ENCODE peak calls at places on chromosomes 7 and 10, in four cellular contexts. One of them, this sample, is unnamed.

GRCh38 chr7:99115379-99115778 is 28.5 kb downstream of the SMURF1 start:
- DNase-seq in CD8-positive, alpha-beta T cell: no peak
- DNase-seq in kidney: no peak
- DNase-seq in A549: no peak
- DNase-seq in this sample: no peak

GRCh38 chr7:40175725-40176510 is 41.1 kb downstream of the SUGCT start:
- DNase-seq in CD8-positive, alpha-beta T cell: no peak
- DNase-seq in kidney: no peak
- DNase-seq in A549: no peak
- DNase-seq in this sample: no peak

GRCh38 chr7:130814753-130815152 is 80.7 kb upstream of the KLF14 start:
- DNase-seq in CD8-positive, alpha-beta T cell: no peak
- DNase-seq in kidney: no peak
- DNase-seq in A549: peak
- DNase-seq in this sample: no peak

GRCh38 chr10:65898055-65898454 is 1027.8 kb upstream of the LRRTM3 start:
- DNase-seq in CD8-positive, alpha-beta T cell: no peak
- DNase-seq in kidney: no peak
- DNase-seq in A549: no peak
- DNase-seq in this sample: no peak

GRCh38 chr10:132480356-132480755 is 57.2 kb upstream of the INPP5A start:
- DNase-seq in CD8-positive, alpha-beta T cell: no peak
- DNase-seq in kidney: peak
- DNase-seq in A549: no peak
- DNase-seq in this sample: peak

GRCh38 chr10:34217524-34217923 is 597.6 kb downstream of the PARD3 start:
- DNase-seq in CD8-positive, alpha-beta T cell: no peak
- DNase-seq in kidney: no peak
- DNase-seq in A549: no peak
- DNase-seq in this sample: no peak

GRCh38 chr7:104179178-104179577 is 28.6 kb downstream of the ORC5 start:
- DNase-seq in CD8-positive, alpha-beta T cell: no peak
- DNase-seq in kidney: no peak
- DNase-seq in A549: peak
- DNase-seq in this sample: no peak

GRCh38 chr7:77674878-77675277 is 21.4 kb upstream of the RSBN1L start:
- DNase-seq in CD8-positive, alpha-beta T cell: no peak
- DNase-seq in kidney: no peak
- DNase-seq in A549: peak
- DNase-seq in this sample: peak

GRCh38 chr10:47346572-47347302 is 1.4 kb upstream of the RBP3 start:
- DNase-seq in CD8-positive, alpha-beta T cell: no peak
- DNase-seq in kidney: peak
- DNase-seq in A549: no peak
- DNase-seq in this sample: peak

GRCh38 chr10:101310528-101311439 is 43.2 kb upstream of the BTRC start:
- DNase-seq in CD8-positive, alpha-beta T cell: no peak
- DNase-seq in kidney: no peak
- DNase-seq in A549: no peak
- DNase-seq in this sample: no peak

GRCh38 chr10:44070282-44070681 is 314.6 kb downstream of the CXCL12 start:
- DNase-seq in CD8-positive, alpha-beta T cell: no peak
- DNase-seq in kidney: no peak
- DNase-seq in A549: no peak
- DNase-seq in this sample: no peak

GRCh38 chr10:100186253-100186780 is 488 bp upstream of the ERLIN1 start:
- DNase-seq in CD8-positive, alpha-beta T cell: no peak
- DNase-seq in kidney: peak
- DNase-seq in A549: peak
- DNase-seq in this sample: no peak

GRCh38 chr10:89164080-89164479 is 43.0 kb downstream of the CH25H start:
- DNase-seq in CD8-positive, alpha-beta T cell: no peak
- DNase-seq in kidney: no peak
- DNase-seq in A549: no peak
- DNase-seq in this sample: no peak

GRCh38 chr7:73841689-73842247 is 548 bp downstream of the METTL27 start:
- DNase-seq in CD8-positive, alpha-beta T cell: no peak
- DNase-seq in kidney: peak
- DNase-seq in A549: peak
- DNase-seq in this sample: no peak

GRCh38 chr10:129470103-129470851 is 3.2 kb downstream of the MGMT start:
- DNase-seq in CD8-positive, alpha-beta T cell: no peak
- DNase-seq in kidney: no peak
- DNase-seq in A549: no peak
- DNase-seq in this sample: no peak

GRCh38 chr10:4686644-4686996 is 139.4 kb upstream of the AKR1E2 start:
- DNase-seq in CD8-positive, alpha-beta T cell: no peak
- DNase-seq in kidney: no peak
- DNase-seq in A549: peak
- DNase-seq in this sample: no peak

GRCh38 chr7:2040893-2041270 is 191.9 kb downstream of the MAD1L1 start:
- DNase-seq in CD8-positive, alpha-beta T cell: no peak
- DNase-seq in kidney: peak
- DNase-seq in A549: no peak
- DNase-seq in this sample: peak

GRCh38 chr10:80599424-80599847 is 61.7 kb downstream of the SH2D4B start:
- DNase-seq in CD8-positive, alpha-beta T cell: peak
- DNase-seq in kidney: no peak
- DNase-seq in A549: peak
- DNase-seq in this sample: no peak

GRCh38 chr7:21547511-21547910 is 4.7 kb downstream of the DNAH11 start:
- DNase-seq in CD8-positive, alpha-beta T cell: no peak
- DNase-seq in kidney: no peak
- DNase-seq in A549: no peak
- DNase-seq in this sample: no peak

GRCh38 chr7:149321978-149322541 is 60.1 kb downstream of the ZNF783 start:
- DNase-seq in CD8-positive, alpha-beta T cell: no peak
- DNase-seq in kidney: no peak
- DNase-seq in A549: no peak
- DNase-seq in this sample: no peak

GRCh38 chr10:99850041-99850766 is 67.8 kb downstream of the ABCC2 start:
- DNase-seq in CD8-positive, alpha-beta T cell: no peak
- DNase-seq in kidney: no peak
- DNase-seq in A549: peak
- DNase-seq in this sample: no peak

GRCh38 chr10:82762641-82763040 is 887.6 kb downstream of the NRG3 start:
- DNase-seq in CD8-positive, alpha-beta T cell: no peak
- DNase-seq in kidney: no peak
- DNase-seq in A549: no peak
- DNase-seq in this sample: no peak

GRCh38 chr7:134811798-134812197 is 32.4 kb downstream of the CALD1 start:
- DNase-seq in CD8-positive, alpha-beta T cell: no peak
- DNase-seq in kidney: no peak
- DNase-seq in A549: no peak
- DNase-seq in this sample: no peak

GRCh38 chr7:158576050-158576762 is 11.4 kb downstream of the PTPRN2 start:
- DNase-seq in CD8-positive, alpha-beta T cell: no peak
- DNase-seq in kidney: no peak
- DNase-seq in A549: no peak
- DNase-seq in this sample: no peak

GRCh38 chr7:132519936-132520335 is 56.3 kb downstream of the PLXNA4 start:
- DNase-seq in CD8-positive, alpha-beta T cell: peak
- DNase-seq in kidney: no peak
- DNase-seq in A549: no peak
- DNase-seq in this sample: no peak

GRCh38 chr10:17250736-17251135 is 22.7 kb downstream of the VIM start:
- DNase-seq in CD8-positive, alpha-beta T cell: no peak
- DNase-seq in kidney: no peak
- DNase-seq in A549: no peak
- DNase-seq in this sample: no peak

GRCh38 chr7:34130558-34131285 is 225.4 kb downstream of the BMPER start:
- DNase-seq in CD8-positive, alpha-beta T cell: no peak
- DNase-seq in kidney: no peak
- DNase-seq in A549: no peak
- DNase-seq in this sample: no peak

GRCh38 chr7:30795161-30795943 is 24.1 kb downstream of the MINDY4 start:
- DNase-seq in CD8-positive, alpha-beta T cell: no peak
- DNase-seq in kidney: no peak
- DNase-seq in A549: no peak
- DNase-seq in this sample: no peak

GRCh38 chr10:79193694-79194382 is 125.1 kb downstream of the ZMIZ1 start:
- DNase-seq in CD8-positive, alpha-beta T cell: no peak
- DNase-seq in kidney: peak
- DNase-seq in A549: no peak
- DNase-seq in this sample: no peak

GRCh38 chr10:92432596-92432995 is 141.3 kb downstream of the IDE start:
- DNase-seq in CD8-positive, alpha-beta T cell: no peak
- DNase-seq in kidney: no peak
- DNase-seq in A549: no peak
- DNase-seq in this sample: no peak

GRCh38 chr7:118477026-118477425 is 252.5 kb downstream of the ANKRD7 start:
- DNase-seq in CD8-positive, alpha-beta T cell: no peak
- DNase-seq in kidney: no peak
- DNase-seq in A549: no peak
- DNase-seq in this sample: no peak

GRCh38 chr7:73631558-73631957 is 7.2 kb upstream of the MLXIPL start:
- DNase-seq in CD8-positive, alpha-beta T cell: no peak
- DNase-seq in kidney: no peak
- DNase-seq in A549: no peak
- DNase-seq in this sample: no peak

GRCh38 chr10:54002077-54002476 is 799.0 kb downstream of the PCDH15 start:
- DNase-seq in CD8-positive, alpha-beta T cell: no peak
- DNase-seq in kidney: no peak
- DNase-seq in A549: no peak
- DNase-seq in this sample: no peak

DNA sequence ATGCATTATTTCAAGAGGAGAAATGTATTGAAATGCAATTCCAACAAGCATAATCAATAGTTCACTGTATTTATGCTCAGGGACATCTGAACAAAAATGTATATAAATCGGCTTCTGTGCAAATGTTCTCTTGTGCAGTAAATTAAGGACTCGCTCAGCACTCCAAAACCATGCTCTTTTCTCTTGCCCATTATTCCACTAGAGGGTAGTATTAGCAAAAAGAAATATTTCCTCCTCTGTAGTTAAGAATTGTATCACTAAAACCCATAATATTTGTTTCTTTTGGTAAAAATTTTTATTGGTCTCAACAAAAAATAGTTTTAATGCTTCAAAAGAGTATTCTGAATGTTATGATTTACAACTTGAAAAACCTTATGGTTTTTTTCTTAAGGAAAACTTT is 803.1 kb downstream of the PCDH15 start:
- DNase-seq in CD8-positive, alpha-beta T cell: no peak
- DNase-seq in kidney: no peak
- DNase-seq in A549: no peak
- DNase-seq in this sample: no peak
- TF ChIP-seq CTCF in CD8-positive, alpha-beta T cell: no peak
- TF ChIP-seq CTCF in kidney: peak
- TF ChIP-seq CTCF in A549: no peak
- TF ChIP-seq CTCF in this sample: peak

DNA sequence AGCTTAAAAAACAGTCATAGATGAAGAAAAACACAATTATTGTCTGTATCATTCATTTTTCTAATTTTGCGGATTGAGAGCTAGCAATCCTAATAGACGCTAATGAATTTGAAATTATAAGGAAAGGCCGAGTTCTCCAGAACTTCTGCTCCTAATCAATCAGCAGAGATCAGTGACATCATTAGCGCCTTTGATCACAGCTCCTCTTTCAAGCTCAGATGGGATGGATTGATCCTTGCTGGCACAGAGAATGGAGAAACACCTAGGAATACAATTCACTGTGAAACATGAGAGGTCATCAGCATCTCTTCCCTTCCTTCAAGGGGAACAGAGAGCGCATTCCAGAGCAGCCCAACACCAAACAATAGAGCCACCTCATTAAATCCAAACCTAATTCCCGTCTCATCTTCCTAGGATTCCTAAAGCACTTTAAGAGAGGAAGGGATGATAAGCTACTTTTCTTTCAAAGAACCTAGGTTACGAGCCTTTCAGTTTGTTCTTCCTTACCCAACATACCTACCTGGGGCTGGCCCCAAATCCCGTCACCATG is 24.4 kb downstream of the GLI3 start:
- DNase-seq in CD8-positive, alpha-beta T cell: no peak
- DNase-seq in kidney: no peak
- DNase-seq in A549: no peak
- DNase-seq in this sample: no peak
- H3K4me3 ChIP-seq in CD8-positive, alpha-beta T cell: no peak
- H3K4me3 ChIP-seq in kidney: no peak
- H3K4me3 ChIP-seq in A549: no peak
- H3K4me3 ChIP-seq in this sample: no peak

GRCh38 chr10:23326541-23327307 is 17.9 kb downstream of the C10orf67 start:
- DNase-seq in CD8-positive, alpha-beta T cell: no peak
- DNase-seq in kidney: no peak
- DNase-seq in A549: no peak
- DNase-seq in this sample: no peak

GRCh38 chr10:23319835-23320234 is 24.8 kb downstream of the C10orf67 start:
- DNase-seq in CD8-positive, alpha-beta T cell: no peak
- DNase-seq in kidney: no peak
- DNase-seq in A549: no peak
- DNase-seq in this sample: no peak

GRCh38 chr10:23330953-23331352 is 13.6 kb downstream of the C10orf67 start:
- DNase-seq in CD8-positive, alpha-beta T cell: no peak
- DNase-seq in kidney: no peak
- DNase-seq in A549: no peak
- DNase-seq in this sample: no peak

GRCh38 chr10:23322082-23322481 is 22.5 kb downstream of the C10orf67 start:
- DNase-seq in CD8-positive, alpha-beta T cell: no peak
- DNase-seq in kidney: no peak
- DNase-seq in A549: no peak
- DNase-seq in this sample: no peak

DNA sequence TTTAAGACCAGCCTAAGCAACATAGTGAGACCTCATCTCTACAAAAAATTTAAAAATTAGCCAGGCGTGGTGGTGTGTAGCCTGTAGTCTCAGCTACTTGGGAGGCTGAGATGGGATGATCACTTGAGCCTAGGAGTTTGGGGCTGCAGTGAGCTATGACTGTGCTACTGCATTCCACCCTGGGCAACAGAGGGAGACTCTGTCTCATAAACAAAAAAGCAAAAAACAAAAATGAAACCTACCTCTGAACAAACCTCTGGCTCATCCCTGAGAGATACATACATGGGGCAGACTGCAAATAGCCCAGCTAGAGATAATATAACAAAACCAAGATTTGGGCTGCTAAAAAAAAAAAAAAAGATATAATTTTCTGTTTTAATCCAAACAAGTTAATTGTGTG is 19.5 kb downstream of the C10orf67 start:
- DNase-seq in CD8-positive, alpha-beta T cell: no peak
- DNase-seq in kidney: no peak
- DNase-seq in A549: no peak
- DNase-seq in this sample: no peak
- TF ChIP-seq CTCF in CD8-positive, alpha-beta T cell: no peak
- TF ChIP-seq CTCF in kidney: no peak
- TF ChIP-seq CTCF in A549: no peak
- TF ChIP-seq CTCF in this sample: peak

DNA sequence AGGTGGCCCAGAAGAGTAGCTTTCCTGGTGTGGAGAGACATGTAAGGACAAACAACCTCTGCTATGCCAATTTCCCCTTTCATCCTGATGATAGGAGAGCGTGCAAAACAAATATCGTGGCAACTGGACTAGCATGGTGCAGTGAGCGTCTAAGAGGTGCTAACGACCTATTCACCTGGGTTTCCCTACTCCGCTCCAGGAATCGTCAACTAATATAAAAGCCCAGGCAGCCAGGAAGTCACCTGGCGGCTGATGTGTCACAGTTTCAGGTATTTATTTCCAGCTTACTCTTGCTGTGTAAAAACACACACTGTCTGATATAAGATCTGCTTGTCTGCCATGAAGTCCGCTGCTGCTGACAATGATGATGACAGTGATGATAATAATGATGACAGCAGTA is 56.5 kb upstream of the EFCAB10 start:
- DNase-seq in CD8-positive, alpha-beta T cell: no peak
- DNase-seq in kidney: no peak
- DNase-seq in A549: no peak
- DNase-seq in this sample: no peak
- H3K4me3 ChIP-seq in CD8-positive, alpha-beta T cell: no peak
- H3K4me3 ChIP-seq in kidney: no peak
- H3K4me3 ChIP-seq in A549: no peak
- H3K4me3 ChIP-seq in this sample: no peak